ENCODE peak calls at places on chromosomes 4 and X, in eight cellular contexts. Z is GM23248; X is activated effector memory CD4-positive, alpha-beta T cell treated with Interleukin-2 at 50 U/mL for 16 hours; K is amniotic epithelial cell; Q is NB4; G is hypothalamus; C is omental fat pad; B is ELF-1. V is an unnamed sample.

GRCh38 chrX:102651242-102651967 is at the start of gene GPRASP1:
- DNase-seq in K (no peak), X (peak), Q (no peak), C (no peak), Z (peak), B (peak), G (peak), V (peak)

GRCh38 chr4:112251044-112251632 is 19.6 kb downstream of the AP1AR start:
- DNase-seq in C (no peak), G (no peak), K (peak), B (no peak), X (no peak), Q (no peak), Z (peak), V (no peak)

GRCh38 chr4:28557755-28558154 is 1697.1 kb downstream of the STIM2 start:
- DNase-seq in X (no peak), B (no peak), C (no peak), G (no peak), K (peak), Q (peak), Z (peak), V (no peak)

GRCh38 chrX:119753639-119754257 is 4.6 kb upstream of the SOWAHD start:
- DNase-seq in Q (peak), K (peak), G (no peak), X (peak), B (peak), C (no peak), Z (peak), V (peak)

GRCh38 chrX:146907391-146908240 is 93.1 kb upstream of the CXorf51A start:
- DNase-seq in B (no peak), X (no peak), Z (peak), K (no peak), Q (no peak), C (no peak), G (no peak), V (no peak)

GRCh38 chrX:3351287-3351686 is 4.8 kb upstream of the MXRA5 start:
- DNase-seq in X (no peak), Q (no peak), C (no peak), K (no peak), Z (no peak), B (no peak), G (no peak), V (no peak)

GRCh38 chr4:41288254-41288653 is 31.5 kb downstream of the UCHL1 start:
- DNase-seq in Z (no peak), Q (no peak), X (no peak), G (no peak), B (no peak), C (no peak), K (no peak), V (no peak)

GRCh38 chr4:38857354-38858096 is 908 bp upstream of the TLR6 start:
- DNase-seq in C (no peak), Z (peak), Q (peak), B (peak), X (no peak), G (no peak), K (peak), V (no peak)

GRCh38 chrX:78658851-78659744 is at the start of gene RTL3:
- DNase-seq in Z (peak), K (peak), B (no peak), C (no peak), Q (peak), G (no peak), X (no peak), V (no peak)

GRCh38 chrX:103066606-103067005 is 2.6 kb upstream of the BEX1 start:
- DNase-seq in Q (no peak), B (no peak), G (no peak), C (no peak), X (no peak), Z (peak), K (peak), V (no peak)

GRCh38 chr4:173424899-173425805 is 26.2 kb upstream of the SCRG1 start:
- DNase-seq in B (no peak), Q (no peak), K (peak), Z (peak), X (no peak), G (no peak), C (no peak), V (no peak)

GRCh38 chr4:173669460-173670179 is 139.6 kb upstream of the HAND2 start:
- DNase-seq in C (no peak), Z (no peak), G (no peak), B (no peak), X (no peak), K (no peak), Q (no peak), V (no peak)

GRCh38 chr4:145195167-145195952 is 15.0 kb upstream of the OTUD4 start:
- DNase-seq in G (no peak), C (no peak), B (no peak), Z (no peak), X (no peak), Q (peak), K (no peak), V (no peak)

GRCh38 chr4:24137963-24138601 is 248.2 kb upstream of the PPARGC1A start:
- DNase-seq in Z (no peak), X (no peak), B (peak), C (no peak), G (no peak), K (no peak), Q (no peak), V (no peak)

GRCh38 chr4:52019941-52020657 is at the start of gene LRRC66:
- DNase-seq in K (no peak), B (no peak), G (no peak), Q (no peak), Z (peak), C (no peak), X (no peak), V (no peak)

GRCh38 chr4:95319169-95319568 is 229.6 kb downstream of the UNC5C start:
- DNase-seq in G (no peak), C (no peak), Q (no peak), K (no peak), B (no peak), X (no peak), Z (no peak), V (no peak)

GRCh38 chr4:762211-763190 is 56.9 kb downstream of the PCGF3 start:
- DNase-seq in B (no peak), C (no peak), Z (peak), Q (peak), K (peak), G (no peak), X (no peak), V (no peak)

GRCh38 chr4:51858605-51859211 is 15.8 kb downstream of the DCUN1D4 start:
- DNase-seq in Z (no peak), K (no peak), B (no peak), C (no peak), X (no peak), Q (no peak), G (no peak), V (no peak)

GRCh38 chrX:103624111-103624510 is 4.7 kb upstream of the TCEAL1 start:
- DNase-seq in C (no peak), B (peak), G (no peak), X (no peak), K (no peak), Z (no peak), Q (no peak), V (no peak)

GRCh38 chr4:26081795-26082498 is 167.9 kb downstream of the SMIM20 start:
- DNase-seq in G (no peak), B (peak), Z (peak), X (no peak), Q (peak), C (no peak), K (peak), V (no peak)

GRCh38 chr4:10480616-10481015 is 23.4 kb upstream of the ZNF518B start:
- DNase-seq in K (no peak), G (no peak), Q (no peak), X (no peak), B (no peak), Z (no peak), C (no peak), V (no peak)

GRCh38 chrX:41377624-41378023 is 43.7 kb downstream of the DDX3X start:
- DNase-seq in C (no peak), Q (no peak), K (no peak), B (no peak), Z (peak), X (no peak), G (no peak), V (no peak)

GRCh38 chr4:17115546-17115945 is 217.1 kb upstream of the LDB2 start:
- DNase-seq in X (no peak), Z (no peak), G (no peak), K (no peak), C (no peak), B (peak), Q (peak), V (no peak)

GRCh38 chr4:37885496-37885895 is 5.4 kb upstream of the TBC1D1 start:
- DNase-seq in Z (no peak), G (no peak), K (peak), X (no peak), C (no peak), Q (peak), B (no peak), V (no peak)

GRCh38 chr4:95293014-95293413 is 255.8 kb downstream of the UNC5C start:
- DNase-seq in C (no peak), K (peak), B (no peak), Z (no peak), G (no peak), Q (no peak), X (no peak), V (no peak)

GRCh38 chr4:108607426-108607825 is 12.9 kb upstream of the RPL34 start:
- DNase-seq in K (no peak), X (no peak), B (no peak), C (no peak), G (no peak), Q (no peak), Z (no peak), V (no peak)

GRCh38 chr4:67885727-67886126 is 1.9 kb upstream of the TMPRSS11D start:
- DNase-seq in Q (peak), G (no peak), Z (peak), X (no peak), B (no peak), C (no peak), K (peak), V (no peak)

V was measured in T-helper 9 cell.